ENCODE peak calls at places on chromosome 18, in six cellular contexts. Y, P, G, S, O and U are unnamed samples.

GRCh38 chr18:40980171-40980570 is 974.9 kb upstream of the PIK3C3 start:
- DNase-seq in Y (no peak), S (no peak), O (no peak), P (no peak), G (no peak), U (no peak)

GRCh38 chr18:67417864-67418523 is 98.5 kb downstream of the DSEL start:
- DNase-seq in G (no peak), Y (peak; percentile 41), P (no peak), O (no peak), S (no peak), U (no peak)

GRCh38 chr18:39935598-39935997 is 2019.4 kb upstream of the PIK3C3 start:
- DNase-seq in O (no peak), P (no peak), G (no peak), S (no peak), Y (no peak), U (no peak)

GRCh38 chr18:62566199-62566598 is 43.4 kb downstream of the ZCCHC2 start:
- DNase-seq in O (no peak), Y (no peak), P (peak; percentile 69), G (peak; percentile 29), S (no peak), U (peak; percentile 58)

GRCh38 chr18:64618390-64618789 is 469.5 kb upstream of the LINC00305 start:
- DNase-seq in P (no peak), Y (no peak), G (no peak), S (no peak), O (no peak), U (no peak)

GRCh38 chr18:74418023-74418422 is 39.1 kb downstream of the DIPK1C start:
- DNase-seq in P (no peak), S (no peak), O (no peak), Y (no peak), G (no peak), U (no peak)

GRCh38 chr18:36544036-36544725 is 246.7 kb downstream of the FHOD3 start:
- DNase-seq in P (peak; percentile 57), O (no peak), S (peak; percentile 32), Y (peak; percentile 91), G (no peak), U (peak; percentile 16)

GRCh38 chr18:79496978-79497637 is 101.4 kb downstream of the NFATC1 start:
- DNase-seq in G (peak; percentile 29), S (no peak), P (peak; percentile 53), Y (no peak), O (no peak), U (peak; percentile 26)

GRCh38 chr18:70523798-70524182 is 234.9 kb downstream of the SOCS6 start:
- DNase-seq in S (no peak), O (no peak), Y (no peak), P (no peak), G (no peak), U (no peak)

GRCh38 chr18:10160251-10160650 is 246.4 kb downstream of the VAPA start:
- DNase-seq in P (no peak), G (no peak), O (no peak), S (no peak), Y (no peak), U (no peak)

GRCh38 chr18:80245781-80246655 is 1.3 kb downstream of the PARD6G start:
- DNase-seq in O (no peak), Y (peak; percentile 59), G (no peak), P (no peak), S (no peak), U (peak; percentile 95)

GRCh38 chr18:2805970-2806943 is 40.5 kb upstream of the EMILIN2 start:
- DNase-seq in P (no peak), S (no peak), G (no peak), Y (peak; percentile 2), O (no peak), U (no peak)

GRCh38 chr18:76498064-76498463 is 3.0 kb upstream of the ZNF516 start:
- DNase-seq in O (no peak), G (no peak), S (no peak), P (no peak), Y (no peak), U (no peak)

GRCh38 chr18:24600076-24600654 is 139.7 kb downstream of the HRH4 start:
- DNase-seq in P (no peak), O (no peak), S (no peak), Y (peak; percentile 42), G (no peak), U (peak; percentile 46)

GRCh38 chr18:37253424-37254255 is 312.0 kb downstream of the CELF4 start:
- DNase-seq in P (no peak), G (no peak), Y (no peak), S (no peak), O (no peak), U (peak; percentile 100)

GRCh38 chr18:60339018-60339417 is 33.6 kb downstream of the MC4R start:
- DNase-seq in G (no peak), Y (no peak), O (no peak), S (no peak), P (no peak), U (no peak)

GRCh38 chr18:32381761-32382160 is 88.9 kb downstream of the GAREM1 start:
- DNase-seq in O (no peak), Y (peak; percentile 62), G (no peak), S (no peak), P (no peak), U (no peak)

GRCh38 chr18:29181151-29181901 is 1004.4 kb upstream of the CDH2 start:
- DNase-seq in P (no peak), Y (peak; percentile 82), O (no peak), S (peak; percentile 31), G (no peak), U (no peak)

GRCh38 chr18:39453356-39453755 is 1887.8 kb upstream of the CELF4 start:
- DNase-seq in Y (no peak), G (no peak), S (no peak), O (no peak), P (no peak), U (no peak)

DNA sequence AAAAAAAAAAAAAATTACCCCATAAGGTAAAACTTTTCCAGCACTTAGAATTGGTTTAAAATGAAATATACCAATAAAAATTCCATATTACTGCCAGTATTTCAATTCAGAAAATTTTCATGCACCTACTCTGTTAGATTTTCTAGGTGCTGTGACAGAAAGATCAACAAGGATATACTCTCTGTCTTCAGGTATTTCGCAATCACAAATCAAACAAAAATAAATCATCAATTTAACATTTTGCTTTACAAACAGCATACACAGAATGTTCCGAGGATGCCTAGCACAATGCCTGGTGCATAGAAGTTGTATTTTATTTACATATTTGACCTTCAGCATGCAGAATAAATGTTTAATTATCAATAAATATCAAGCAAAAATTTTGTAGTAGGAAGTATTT is 66.5 kb downstream of the RBBP8 start:
- DNase-seq in P (no peak), G (no peak), S (no peak), O (no peak), Y (no peak), U (no peak)
- H3K36me3 ChIP-seq in P (no peaks in the 10 kb centered on the region), G (no peaks in the 10 kb centered on the region), S (no peaks in the 10 kb centered on the region), O (peaks cover 82% of the 10 kb centered on the region), Y (peaks cover 24% of the 10 kb centered on the region), U (no peaks in the 10 kb centered on the region)

GRCh38 chr18:7568426-7568825 is 1.3 kb downstream of the PTPRM start:
- DNase-seq in S (no peak), Y (no peak), G (no peak), P (peak; percentile 74), O (no peak), U (peak; percentile 88)
- H3K4me3 ChIP-seq in S (peak overlapping the region; percentile 98), Y (peak overlapping the region; percentile 64), G (peak overlapping the region; percentile 88), P (peak overlapping the region; percentile 93), O (peak overlapping the region; percentile 67), U (peak overlapping the region; percentile 86)

GRCh38 chr18:58454406-58455061 is 174.4 kb downstream of the ALPK2 start:
- DNase-seq in P (no peak), Y (peak; percentile 2), G (no peak), S (no peak), O (no peak), U (no peak)
- H3K27me3 ChIP-seq in P (no peaks in the 10 kb centered on the region), Y (no peaks in the 10 kb centered on the region), G (no peaks in the 10 kb centered on the region), S (no peaks in the 10 kb centered on the region), O (no peaks in the 10 kb centered on the region), U (no peaks in the 10 kb centered on the region)

GRCh38 chr18:13511961-13512572 is 214.3 kb downstream of the FAM210A start:
- DNase-seq in G (no peak), O (no peak), P (no peak), Y (no peak), S (no peak), U (no peak)
- H3K36me3 ChIP-seq in G (no peaks in the 10 kb centered on the region), O (no peaks in the 10 kb centered on the region), P (no peaks in the 10 kb centered on the region), Y (no peaks in the 10 kb centered on the region), S (no peaks in the 10 kb centered on the region), U (no peaks in the 10 kb centered on the region)

GRCh38 chr18:48947102-48947501 is 3.7 kb downstream of the SMAD7 start:
- DNase-seq in P (no peak), S (no peak), O (no peak), G (no peak), Y (no peak), U (no peak)
- H3K4me3 ChIP-seq in P (peak overlapping the region; percentile 79), S (peak overlapping the region; percentile 96), O (peak overlapping the region; percentile 74), G (peak overlapping the region; percentile 83), Y (peak overlapping the region; percentile 80), U (peak overlapping the region; percentile 91)

GRCh38 chr18:45168883-45169585 is 446.2 kb upstream of the SLC14A2 start:
- DNase-seq in P (no peak), O (no peak), Y (peak; percentile 90), S (no peak), G (no peak), U (no peak)

GRCh38 chr18:45165871-45166270 is 449.4 kb upstream of the SLC14A2 start:
- DNase-seq in G (no peak), P (no peak), O (no peak), S (no peak), Y (no peak), U (no peak)

GRCh38 chr18:45167109-45167551 is 448.1 kb upstream of the SLC14A2 start:
- DNase-seq in G (no peak), O (no peak), Y (peak; percentile 61), P (no peak), S (no peak), U (no peak)

GRCh38 chr18:45166341-45167108 is 448.8 kb upstream of the SLC14A2 start:
- DNase-seq in P (peak; percentile 62), Y (peak; percentile 97), O (no peak), G (no peak), S (no peak), U (no peak)

GRCh38 chr18:45167631-45168225 is 447.5 kb upstream of the SLC14A2 start:
- DNase-seq in P (no peak), Y (peak; percentile 61), G (no peak), O (no peak), S (no peak), U (no peak)
- H3K27me3 ChIP-seq in P (no peaks in the 10 kb centered on the region), Y (no peaks in the 10 kb centered on the region), G (no peaks in the 10 kb centered on the region), O (no peaks in the 10 kb centered on the region), S (no peaks in the 10 kb centered on the region), U (no peaks in the 10 kb centered on the region)

DNA sequence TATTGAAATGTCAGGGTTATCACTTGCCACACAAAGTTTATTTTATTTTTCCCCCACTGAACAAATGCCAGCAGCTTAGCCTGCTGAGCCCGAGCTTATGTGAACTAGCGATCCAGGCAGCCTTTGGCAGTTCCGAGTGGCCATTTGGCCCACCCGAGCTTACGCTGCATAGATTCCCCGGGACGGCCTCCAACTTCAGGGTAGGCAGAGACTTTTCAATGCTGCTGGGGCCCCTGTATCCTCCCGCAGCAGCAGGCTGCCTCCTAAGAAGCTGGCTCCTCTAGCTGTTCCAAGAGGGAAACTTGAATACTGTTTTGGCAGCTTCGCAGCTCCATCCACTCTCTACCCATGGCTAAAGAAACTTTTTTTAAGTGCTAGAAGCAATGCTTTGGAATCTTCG is 295.2 kb downstream of the SS18 start:
- DNase-seq in G (no peak), O (no peak), S (no peak), Y (no peak), P (no peak), U (no peak)
- H3K36me3 ChIP-seq in G (no peaks in the 10 kb centered on the region), O (no peaks in the 10 kb centered on the region), S (no peaks in the 10 kb centered on the region), Y (no peaks in the 10 kb centered on the region), P (no peaks in the 10 kb centered on the region), U (no peaks in the 10 kb centered on the region)